ENCODE peak calls at places on chromosomes 12 and 14, in four cellular contexts. S is AG04450, Z is activated B cell treated with CpG ODN at 0.5 μM for 24 hours, N is glutamatergic neuron. D is an unnamed sample.

GRCh38 chr14:99604766-99605298 is 825 bp upstream of the CCDC85C start:
- DNase-seq in S (no peak), Z (peak), N (peak), D (peak)

GRCh38 chr12:12930633-12931032 is 21.3 kb downstream of the GPRC5D start:
- DNase-seq in S (no peak), Z (no peak), N (no peak), D (no peak)

GRCh38 chr12:66269142-66269541 is 33.2 kb upstream of the HELB start:
- DNase-seq in S (no peak), Z (no peak), N (no peak), D (no peak)

GRCh38 chr14:33777651-33778050 is 173.2 kb downstream of the EGLN3 start:
- DNase-seq in S (no peak), Z (no peak), N (no peak), D (no peak)

GRCh38 chr14:31096255-31096654 is 70.1 kb upstream of the STRN3 start:
- DNase-seq in S (peak), Z (no peak), N (no peak), D (no peak)

GRCh38 chr12:57524814-57525614 is 2.4 kb downstream of the MBD6 start:
- DNase-seq in S (no peak), Z (no peak), N (peak), D (no peak)

GRCh38 chr14:53953828-53954550 is 2.6 kb downstream of the BMP4 start:
- DNase-seq in S (no peak), Z (no peak), N (peak), D (no peak)

GRCh38 chr12:82383930-82384513 is 25.7 kb downstream of the METTL25 start:
- DNase-seq in S (no peak), Z (no peak), N (no peak), D (no peak)

GRCh38 chr12:76144253-76144564 is 59.7 kb upstream of the NAP1L1 start:
- DNase-seq in S (no peak), Z (no peak), N (no peak), D (no peak)

GRCh38 chr12:102016472-102016871 is 45.3 kb downstream of the WASHC3 start:
- DNase-seq in S (no peak), Z (no peak), N (no peak), D (no peak)

GRCh38 chr14:38042356-38042755 is 165.3 kb upstream of the SSTR1 start:
- DNase-seq in S (no peak), Z (no peak), N (no peak), D (no peak)

GRCh38 chr12:38850463-38850862 is 54.9 kb downstream of the CPNE8 start:
- DNase-seq in S (no peak), Z (no peak), N (no peak), D (no peak)

GRCh38 chr14:49249022-49249421 is 337.2 kb downstream of the RPS29 start:
- DNase-seq in S (no peak), Z (no peak), N (no peak), D (no peak)

GRCh38 chr14:71121711-71122110 is 214.5 kb downstream of the PCNX1 start:
- DNase-seq in S (no peak), Z (no peak), N (no peak), D (no peak)

GRCh38 chr14:34895277-34895676 is 20.1 kb upstream of the BAZ1A start:
- DNase-seq in S (no peak), Z (no peak), N (no peak), D (no peak)

DNA sequence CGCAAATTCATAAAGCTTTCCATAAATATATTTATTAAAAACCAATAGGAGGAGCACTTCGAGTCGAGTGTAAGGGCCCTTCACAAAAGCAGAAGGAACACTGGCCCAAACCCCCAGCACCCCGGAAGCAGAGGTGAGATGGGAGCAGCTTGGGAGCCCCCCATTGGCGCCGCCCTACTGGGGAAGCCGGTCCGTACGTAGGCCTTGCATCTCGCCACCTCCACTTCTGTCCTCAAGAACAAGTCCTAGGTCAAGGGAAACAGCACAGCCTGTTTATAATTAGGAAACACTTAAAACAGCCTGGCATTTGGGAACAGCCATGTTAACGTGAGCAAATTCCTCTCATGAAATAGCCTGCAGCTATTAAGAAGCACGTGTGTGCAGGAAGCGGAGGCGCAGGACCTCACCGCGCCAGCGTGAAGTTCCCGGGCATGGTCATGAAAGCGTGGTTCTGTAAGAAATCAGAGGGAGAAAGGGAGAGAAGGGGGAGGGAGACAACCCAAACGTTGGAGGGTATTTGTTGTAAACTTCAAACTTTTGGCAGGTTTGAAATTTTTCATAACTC is 7.7 kb downstream of the ANKRD9 start:
- DNase-seq in S (no peak), Z (no peak), N (no peak), D (no peak)
- TF ChIP-seq CTCF in S (no peak), Z (no peak), N (no peak), D (no peak)

DNA sequence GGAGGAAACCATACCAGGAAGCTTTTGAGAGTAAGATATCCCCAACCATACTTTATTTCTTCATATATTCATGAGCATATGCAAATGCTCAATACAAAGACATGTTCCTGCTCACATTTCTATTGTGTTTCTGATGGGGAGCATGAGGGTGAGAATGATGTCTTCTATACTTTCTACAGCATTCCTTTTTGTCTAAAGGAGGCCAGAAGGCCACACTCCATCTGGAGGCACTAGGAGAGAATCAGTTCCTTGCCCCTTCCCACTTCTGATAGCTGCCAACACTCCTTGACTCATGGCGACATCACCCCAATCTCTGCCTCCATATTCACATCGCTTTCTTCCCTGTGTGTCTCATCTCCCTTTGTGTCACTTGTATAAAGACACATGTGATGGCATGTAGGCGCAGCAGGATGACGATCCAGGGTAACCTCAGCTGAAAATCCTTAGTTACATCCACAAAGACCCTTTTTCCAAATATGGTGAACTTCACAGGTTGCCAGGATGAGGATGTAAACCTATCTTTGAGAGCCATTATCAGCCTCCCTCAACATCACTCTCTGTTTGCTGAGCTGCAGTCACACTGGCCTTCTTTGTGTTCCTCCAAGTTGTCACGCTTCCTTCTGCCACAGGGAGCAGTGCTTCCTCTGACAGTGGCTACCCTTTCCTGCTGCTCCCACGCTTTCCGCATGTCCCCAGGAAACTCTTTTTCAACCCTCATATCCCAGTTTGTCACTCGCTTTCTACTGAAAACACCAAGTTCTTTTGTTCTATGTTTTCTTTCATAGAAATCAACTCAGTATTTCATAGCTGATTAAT is 96.9 kb downstream of the STXBP6 start:
- DNase-seq in S (no peak), Z (no peak), N (peak), D (no peak)
- TF ChIP-seq CTCF in S (no peak), Z (no peak), N (peak), D (peak)

DNA sequence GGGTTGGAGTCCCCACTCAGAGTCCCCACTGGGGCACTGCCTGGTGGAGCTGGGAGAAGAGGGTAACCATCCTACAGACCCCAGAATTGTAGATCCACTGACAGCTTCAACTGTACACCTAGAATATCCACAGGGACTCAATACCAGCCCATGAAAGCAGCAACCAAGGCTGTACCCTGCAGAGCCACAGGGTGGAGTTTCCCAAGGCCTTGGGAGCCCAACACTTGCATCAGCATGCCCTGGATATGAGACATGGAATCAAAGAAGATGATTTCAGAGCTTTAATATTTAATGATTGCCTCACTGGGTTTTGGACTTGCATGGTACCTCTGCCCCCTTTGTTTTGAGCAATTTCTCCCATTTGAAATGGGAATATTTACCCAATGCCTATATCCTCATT is 80.4 kb downstream of the RASSF9 start:
- DNase-seq in S (no peak), Z (no peak), N (no peak), D (no peak)
- TF ChIP-seq CTCF in S (no peak), Z (no peak), N (no peak), D (no peak)

GRCh38 chr14:29463727-29464370 is 463.8 kb downstream of the PRKD1 start:
- DNase-seq in S (no peak), Z (no peak), N (no peak), D (no peak)
- TF ChIP-seq CTCF in S (no peak), Z (no peak), N (no peak), D (peak)

GRCh38 chr14:22449612-22449930 is 139.5 kb downstream of the DAD1 start:
- DNase-seq in S (no peak), Z (no peak), N (no peak), D (no peak)

GRCh38 chr14:22448035-22448904 is 140.8 kb downstream of the DAD1 start:
- DNase-seq in S (no peak), Z (no peak), N (no peak), D (no peak)

GRCh38 chr14:22452330-22452729 is 136.7 kb downstream of the DAD1 start:
- DNase-seq in S (no peak), Z (no peak), N (no peak), D (no peak)

GRCh38 chr14:22448905-22449611 is 140.0 kb downstream of the DAD1 start:
- DNase-seq in S (no peak), Z (no peak), N (no peak), D (no peak)

GRCh38 chr14:22450266-22450665 is 138.8 kb downstream of the DAD1 start:
- DNase-seq in S (no peak), Z (no peak), N (no peak), D (no peak)
- TF ChIP-seq CTCF in S (no peak), Z (no peak), N (no peak), D (no peak)

GRCh38 chr12:32457251-32458025 is 58.1 kb downstream of the FGD4 start:
- DNase-seq in S (no peak), Z (no peak), N (no peak), D (no peak)
- TF ChIP-seq CTCF in S (no peak), Z (no peak), N (no peak), D (no peak)

DNA sequence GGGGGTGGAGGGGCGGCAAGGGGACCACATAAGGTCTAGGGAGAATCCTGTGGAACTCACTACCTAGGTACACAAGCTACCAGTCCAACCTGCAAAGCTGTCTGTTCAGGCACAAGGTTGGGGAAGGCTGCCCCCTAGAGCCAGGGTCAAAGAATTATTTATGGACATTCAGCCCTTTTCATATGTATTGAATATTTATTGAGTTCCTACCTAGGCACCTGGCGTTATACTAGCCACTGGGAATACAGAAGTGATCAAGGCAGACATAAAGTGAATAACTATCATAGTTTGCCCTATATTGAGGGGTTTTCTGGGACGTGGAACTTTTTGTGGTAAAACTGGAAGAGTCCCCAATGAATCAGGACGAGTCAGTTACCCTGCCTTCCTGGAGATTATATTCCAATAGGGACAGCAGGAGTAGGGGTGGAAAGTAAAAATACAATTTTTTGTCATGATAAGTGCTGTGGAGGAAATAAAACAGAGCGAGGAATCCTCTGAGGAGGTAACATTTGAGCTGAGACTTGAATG is 5.8 kb upstream of the SLC48A1 start:
- DNase-seq in S (no peak), Z (peak), N (peak), D (no peak)
- TF ChIP-seq CTCF in S (peak), Z (no peak), N (peak), D (peak)

D was measured in progenitor cell of endocrine pancreas.